ENCODE peak calls at places on chromosomes 7 and 10, in nine cellular contexts. One of them, this sample, is unnamed.
A peak's percentile ranks its signal among the peaks of the same experiment; 100 is the strongest.

GRCh38 chr10:88702848-88703597 is 3.0 kb upstream of the LIPK start:
- DNase-seq in GM06990: no peak
- DNase-seq in fibroblast of pulmonary artery: no peak
- DNase-seq in BE2C: no peak
- DNase-seq in body of pancreas: peak; percentile 23
- DNase-seq in GM20000: no peak
- DNase-seq in endothelial cell: peak; percentile 29
- DNase-seq in cardiac muscle cell: peak; percentile 13
- DNase-seq in choroid plexus epithelial cell: peak; percentile 44
- DNase-seq in this sample: no peak

GRCh38 chr7:6578114-6579084 is 1.1 kb downstream of the ZDHHC4 start:
- DNase-seq in GM06990: no peak
- DNase-seq in fibroblast of pulmonary artery: peak; percentile 16
- DNase-seq in BE2C: no peak
- DNase-seq in body of pancreas: no peak
- DNase-seq in GM20000: no peak
- DNase-seq in endothelial cell: no peak
- DNase-seq in cardiac muscle cell: peak; percentile 24
- DNase-seq in choroid plexus epithelial cell: peak; percentile 19
- DNase-seq in this sample: no peak

GRCh38 chr7:29946428-29947186 is 43.0 kb downstream of the SCRN1 start:
- DNase-seq in GM06990: no peak
- DNase-seq in fibroblast of pulmonary artery: peak; percentile 54
- DNase-seq in BE2C: peak; percentile 30
- DNase-seq in body of pancreas: peak; percentile 59
- DNase-seq in GM20000: no peak
- DNase-seq in endothelial cell: peak; percentile 31
- DNase-seq in cardiac muscle cell: peak; percentile 60
- DNase-seq in choroid plexus epithelial cell: peak; percentile 34
- DNase-seq in this sample: no peak

GRCh38 chr10:88913157-88913556 is 33.1 kb downstream of the STAMBPL1 start:
- DNase-seq in GM06990: no peak
- DNase-seq in fibroblast of pulmonary artery: no peak
- DNase-seq in BE2C: peak; percentile 71
- DNase-seq in body of pancreas: no peak
- DNase-seq in GM20000: no peak
- DNase-seq in endothelial cell: no peak
- DNase-seq in cardiac muscle cell: peak; percentile 62
- DNase-seq in choroid plexus epithelial cell: no peak
- DNase-seq in this sample: no peak

GRCh38 chr10:98790817-98791216 is 344.1 kb upstream of the HPS1 start:
- DNase-seq in GM06990: no peak
- DNase-seq in fibroblast of pulmonary artery: peak; percentile 4
- DNase-seq in BE2C: no peak
- DNase-seq in body of pancreas: no peak
- DNase-seq in GM20000: no peak
- DNase-seq in endothelial cell: no peak
- DNase-seq in cardiac muscle cell: peak; percentile 10
- DNase-seq in choroid plexus epithelial cell: peak; percentile 1
- DNase-seq in this sample: no peak

GRCh38 chr7:25495342-25495855 is 267.1 kb upstream of the NPVF start:
- DNase-seq in GM06990: no peak
- DNase-seq in fibroblast of pulmonary artery: no peak
- DNase-seq in BE2C: no peak
- DNase-seq in body of pancreas: no peak
- DNase-seq in GM20000: no peak
- DNase-seq in endothelial cell: no peak
- DNase-seq in cardiac muscle cell: no peak
- DNase-seq in choroid plexus epithelial cell: no peak
- DNase-seq in this sample: peak; percentile 12

GRCh38 chr7:116357776-116358670 is 141.5 kb upstream of the CAV2 start:
- DNase-seq in GM06990: no peak
- DNase-seq in fibroblast of pulmonary artery: peak; percentile 56
- DNase-seq in BE2C: no peak
- DNase-seq in body of pancreas: no peak
- DNase-seq in GM20000: no peak
- DNase-seq in endothelial cell: no peak
- DNase-seq in cardiac muscle cell: peak; percentile 31
- DNase-seq in choroid plexus epithelial cell: peak; percentile 33
- DNase-seq in this sample: peak; percentile 18

GRCh38 chr7:1248459-1249131 is 15.9 kb downstream of the UNCX start:
- DNase-seq in GM06990: no peak
- DNase-seq in fibroblast of pulmonary artery: no peak
- DNase-seq in BE2C: no peak
- DNase-seq in body of pancreas: no peak
- DNase-seq in GM20000: no peak
- DNase-seq in endothelial cell: no peak
- DNase-seq in cardiac muscle cell: no peak
- DNase-seq in choroid plexus epithelial cell: no peak
- DNase-seq in this sample: no peak

GRCh38 chr7:2505401-2505800 is 14.2 kb upstream of the LFNG start:
- DNase-seq in GM06990: no peak
- DNase-seq in fibroblast of pulmonary artery: no peak
- DNase-seq in BE2C: no peak
- DNase-seq in body of pancreas: no peak
- DNase-seq in GM20000: no peak
- DNase-seq in endothelial cell: no peak
- DNase-seq in cardiac muscle cell: no peak
- DNase-seq in choroid plexus epithelial cell: no peak
- DNase-seq in this sample: no peak

GRCh38 chr7:121752706-121753105 is 120.3 kb upstream of the PTPRZ1 start:
- DNase-seq in GM06990: no peak
- DNase-seq in fibroblast of pulmonary artery: peak; percentile 39
- DNase-seq in BE2C: no peak
- DNase-seq in body of pancreas: no peak
- DNase-seq in GM20000: peak; percentile 4
- DNase-seq in endothelial cell: no peak
- DNase-seq in cardiac muscle cell: peak; percentile 29
- DNase-seq in choroid plexus epithelial cell: peak; percentile 52
- DNase-seq in this sample: no peak

GRCh38 chr10:112960151-112960681 is 10.2 kb downstream of the TCF7L2 start:
- DNase-seq in GM06990: no peak
- DNase-seq in fibroblast of pulmonary artery: no peak
- DNase-seq in BE2C: no peak
- DNase-seq in body of pancreas: no peak
- DNase-seq in GM20000: no peak
- DNase-seq in endothelial cell: no peak
- DNase-seq in cardiac muscle cell: peak; percentile 39
- DNase-seq in choroid plexus epithelial cell: peak; percentile 43
- DNase-seq in this sample: no peak

GRCh38 chr7:123633553-123633952 is 22.1 kb upstream of the LMOD2 start:
- DNase-seq in GM06990: no peak
- DNase-seq in fibroblast of pulmonary artery: peak; percentile 95
- DNase-seq in BE2C: no peak
- DNase-seq in body of pancreas: no peak
- DNase-seq in GM20000: no peak
- DNase-seq in endothelial cell: no peak
- DNase-seq in cardiac muscle cell: peak; percentile 87
- DNase-seq in choroid plexus epithelial cell: peak; percentile 89
- DNase-seq in this sample: no peak

GRCh38 chr10:72834183-72834825 is 59.2 kb upstream of the OIT3 start:
- DNase-seq in GM06990: peak; percentile 14
- DNase-seq in fibroblast of pulmonary artery: peak; percentile 89
- DNase-seq in BE2C: peak; percentile 50
- DNase-seq in body of pancreas: peak; percentile 42
- DNase-seq in GM20000: peak; percentile 54
- DNase-seq in endothelial cell: peak; percentile 41
- DNase-seq in cardiac muscle cell: peak; percentile 86
- DNase-seq in choroid plexus epithelial cell: peak; percentile 88
- DNase-seq in this sample: peak; percentile 9

GRCh38 chr10:121327727-121328126 is 270.5 kb downstream of the FGFR2 start:
- DNase-seq in GM06990: no peak
- DNase-seq in fibroblast of pulmonary artery: no peak
- DNase-seq in BE2C: no peak
- DNase-seq in body of pancreas: no peak
- DNase-seq in GM20000: no peak
- DNase-seq in endothelial cell: no peak
- DNase-seq in cardiac muscle cell: no peak
- DNase-seq in choroid plexus epithelial cell: no peak
- DNase-seq in this sample: no peak

GRCh38 chr7:54201501-54201900 is 340.7 kb upstream of the VSTM2A start:
- DNase-seq in GM06990: no peak
- DNase-seq in fibroblast of pulmonary artery: no peak
- DNase-seq in BE2C: no peak
- DNase-seq in body of pancreas: no peak
- DNase-seq in GM20000: no peak
- DNase-seq in endothelial cell: no peak
- DNase-seq in cardiac muscle cell: no peak
- DNase-seq in choroid plexus epithelial cell: no peak
- DNase-seq in this sample: no peak
- TF ChIP-seq CTCF in GM06990: no peak
- TF ChIP-seq CTCF in fibroblast of pulmonary artery: no peak
- TF ChIP-seq CTCF in BE2C: no peak
- TF ChIP-seq CTCF in body of pancreas: no peak
- TF ChIP-seq CTCF in GM20000: no peak
- TF ChIP-seq CTCF in endothelial cell: no peak
- TF ChIP-seq CTCF in cardiac muscle cell: no peak
- TF ChIP-seq CTCF in choroid plexus epithelial cell: no peak
- TF ChIP-seq CTCF in this sample: no peak

GRCh38 chr7:12674861-12675260 is 12.6 kb upstream of the ARL4A start:
- DNase-seq in GM06990: no peak
- DNase-seq in fibroblast of pulmonary artery: peak; percentile 76
- DNase-seq in BE2C: peak; percentile 15
- DNase-seq in body of pancreas: peak; percentile 46
- DNase-seq in GM20000: peak; percentile 22
- DNase-seq in endothelial cell: peak; percentile 12
- DNase-seq in cardiac muscle cell: peak; percentile 79
- DNase-seq in choroid plexus epithelial cell: peak; percentile 94
- DNase-seq in this sample: no peak
- TF ChIP-seq CTCF in GM06990: peak; percentile 19
- TF ChIP-seq CTCF in fibroblast of pulmonary artery: peak; percentile 61
- TF ChIP-seq CTCF in BE2C: peak; percentile 63
- TF ChIP-seq CTCF in body of pancreas: peak; percentile 39
- TF ChIP-seq CTCF in GM20000: peak; percentile 36
- TF ChIP-seq CTCF in endothelial cell: peak; percentile 24
- TF ChIP-seq CTCF in cardiac muscle cell: peak; percentile 62
- TF ChIP-seq CTCF in choroid plexus epithelial cell: peak; percentile 71
- TF ChIP-seq CTCF in this sample: no peak

GRCh38 chr7:138837627-138838026 is 39.6 kb upstream of the ATP6V0A4 start:
- DNase-seq in GM06990: no peak
- DNase-seq in fibroblast of pulmonary artery: peak; percentile 52
- DNase-seq in BE2C: no peak
- DNase-seq in body of pancreas: no peak
- DNase-seq in GM20000: no peak
- DNase-seq in endothelial cell: peak; percentile 28
- DNase-seq in cardiac muscle cell: peak; percentile 57
- DNase-seq in choroid plexus epithelial cell: peak; percentile 8
- DNase-seq in this sample: no peak

GRCh38 chr7:138834583-138834982 is 36.6 kb upstream of the ATP6V0A4 start:
- DNase-seq in GM06990: peak; percentile 14
- DNase-seq in fibroblast of pulmonary artery: no peak
- DNase-seq in BE2C: no peak
- DNase-seq in body of pancreas: no peak
- DNase-seq in GM20000: no peak
- DNase-seq in endothelial cell: no peak
- DNase-seq in cardiac muscle cell: no peak
- DNase-seq in choroid plexus epithelial cell: no peak
- DNase-seq in this sample: no peak

GRCh38 chr7:138832966-138833365 is 35.0 kb upstream of the ATP6V0A4 start:
- DNase-seq in GM06990: no peak
- DNase-seq in fibroblast of pulmonary artery: no peak
- DNase-seq in BE2C: no peak
- DNase-seq in body of pancreas: no peak
- DNase-seq in GM20000: no peak
- DNase-seq in endothelial cell: no peak
- DNase-seq in cardiac muscle cell: no peak
- DNase-seq in choroid plexus epithelial cell: no peak
- DNase-seq in this sample: no peak

GRCh38 chr7:138833596-138833995 is 35.6 kb upstream of the ATP6V0A4 start:
- DNase-seq in GM06990: no peak
- DNase-seq in fibroblast of pulmonary artery: no peak
- DNase-seq in BE2C: no peak
- DNase-seq in body of pancreas: no peak
- DNase-seq in GM20000: no peak
- DNase-seq in endothelial cell: no peak
- DNase-seq in cardiac muscle cell: no peak
- DNase-seq in choroid plexus epithelial cell: no peak
- DNase-seq in this sample: no peak

DNA sequence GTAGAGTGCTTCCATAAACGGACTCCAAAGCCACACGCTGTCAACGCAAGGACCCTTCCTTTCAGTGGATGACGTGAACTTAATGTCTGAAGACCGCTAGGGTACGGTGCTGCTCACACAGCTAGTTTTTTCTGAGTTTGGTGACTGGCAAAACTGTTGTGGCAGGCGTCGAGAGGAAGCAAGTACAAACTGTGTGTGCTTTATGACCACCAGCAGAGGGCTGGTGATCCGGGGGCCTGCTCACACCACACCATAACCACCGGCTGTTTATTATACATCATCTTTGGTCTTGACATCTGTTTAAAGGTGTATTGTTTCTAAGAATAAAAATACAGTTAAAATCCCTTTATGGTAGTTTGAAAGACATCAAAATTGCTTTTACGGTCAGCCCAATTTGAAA is 37.1 kb upstream of the ATP6V0A4 start:
- DNase-seq in GM06990: no peak
- DNase-seq in fibroblast of pulmonary artery: no peak
- DNase-seq in BE2C: no peak
- DNase-seq in body of pancreas: no peak
- DNase-seq in GM20000: no peak
- DNase-seq in endothelial cell: no peak
- DNase-seq in cardiac muscle cell: no peak
- DNase-seq in choroid plexus epithelial cell: no peak
- DNase-seq in this sample: no peak
- TF ChIP-seq CTCF in GM06990: no peak
- TF ChIP-seq CTCF in fibroblast of pulmonary artery: no peak
- TF ChIP-seq CTCF in BE2C: peak; percentile 7
- TF ChIP-seq CTCF in body of pancreas: no peak
- TF ChIP-seq CTCF in GM20000: no peak
- TF ChIP-seq CTCF in endothelial cell: no peak
- TF ChIP-seq CTCF in cardiac muscle cell: no peak
- TF ChIP-seq CTCF in choroid plexus epithelial cell: no peak
- TF ChIP-seq CTCF in this sample: no peak

GRCh38 chr7:127349881-127350280 is 42.6 kb downstream of the ZNF800 start:
- DNase-seq in GM06990: no peak
- DNase-seq in fibroblast of pulmonary artery: no peak
- DNase-seq in BE2C: no peak
- DNase-seq in body of pancreas: no peak
- DNase-seq in GM20000: no peak
- DNase-seq in endothelial cell: no peak
- DNase-seq in cardiac muscle cell: no peak
- DNase-seq in choroid plexus epithelial cell: no peak
- DNase-seq in this sample: no peak

GRCh38 chr7:127350586-127350985 is 41.9 kb downstream of the ZNF800 start:
- DNase-seq in GM06990: no peak
- DNase-seq in fibroblast of pulmonary artery: no peak
- DNase-seq in BE2C: no peak
- DNase-seq in body of pancreas: no peak
- DNase-seq in GM20000: no peak
- DNase-seq in endothelial cell: no peak
- DNase-seq in cardiac muscle cell: no peak
- DNase-seq in choroid plexus epithelial cell: no peak
- DNase-seq in this sample: no peak

GRCh38 chr7:127348247-127348631 is 44.3 kb downstream of the ZNF800 start:
- DNase-seq in GM06990: no peak
- DNase-seq in fibroblast of pulmonary artery: no peak
- DNase-seq in BE2C: no peak
- DNase-seq in body of pancreas: no peak
- DNase-seq in GM20000: no peak
- DNase-seq in endothelial cell: no peak
- DNase-seq in cardiac muscle cell: no peak
- DNase-seq in choroid plexus epithelial cell: no peak
- DNase-seq in this sample: no peak

GRCh38 chr7:127346575-127347256 is 45.8 kb downstream of the ZNF800 start:
- DNase-seq in GM06990: no peak
- DNase-seq in fibroblast of pulmonary artery: no peak
- DNase-seq in BE2C: no peak
- DNase-seq in body of pancreas: no peak
- DNase-seq in GM20000: no peak
- DNase-seq in endothelial cell: no peak
- DNase-seq in cardiac muscle cell: no peak
- DNase-seq in choroid plexus epithelial cell: no peak
- DNase-seq in this sample: no peak

GRCh38 chr7:127347567-127348246 is 44.8 kb downstream of the ZNF800 start:
- DNase-seq in GM06990: peak; percentile 82
- DNase-seq in fibroblast of pulmonary artery: peak; percentile 71
- DNase-seq in BE2C: peak; percentile 88
- DNase-seq in body of pancreas: peak; percentile 79
- DNase-seq in GM20000: peak; percentile 91
- DNase-seq in endothelial cell: peak; percentile 87
- DNase-seq in cardiac muscle cell: peak; percentile 74
- DNase-seq in choroid plexus epithelial cell: peak; percentile 68
- DNase-seq in this sample: peak; percentile 81
- TF ChIP-seq CTCF in GM06990: peak; percentile 31
- TF ChIP-seq CTCF in fibroblast of pulmonary artery: peak; percentile 19
- TF ChIP-seq CTCF in BE2C: peak; percentile 44
- TF ChIP-seq CTCF in body of pancreas: peak; percentile 72
- TF ChIP-seq CTCF in GM20000: peak; percentile 81
- TF ChIP-seq CTCF in endothelial cell: peak; percentile 32
- TF ChIP-seq CTCF in cardiac muscle cell: peak; percentile 35
- TF ChIP-seq CTCF in choroid plexus epithelial cell: peak; percentile 37
- TF ChIP-seq CTCF in this sample: peak; percentile 27

This sample was measured in nephron progenitor cell.